ENCODE peak calls at places on chromosomes 7 and 10, in five cellular contexts. Y is breast epithelium; R is M059J; T is pancreas; Z is stimulated activated CD8-positive, alpha-beta memory T cell treated with anti-CD3 and anti-CD28 coated beads, Interleukin-2, amount 100 ng/mL, for 1 hour. N is an unnamed sample.

GRCh38 chr7:19413444-19413965 is 268.3 kb upstream of the FERD3L start:
- DNase-seq in T (no peak), Y (no peak), R (no peak), Z (no peak), N (no peak)

GRCh38 chr7:98210513-98211220 is 572 bp upstream of the BHLHA15 start:
- DNase-seq in Z (no peak), R (no peak), Y (no peak), T (peak; percentile 86), N (no peak)

GRCh38 chr7:44750921-44751571 is 2.4 kb downstream of the ZMIZ2 start:
- DNase-seq in Z (peak; percentile 30), R (peak; percentile 39), Y (no peak), T (no peak), N (no peak)

GRCh38 chr7:115707236-115707635 is 323.3 kb downstream of the TFEC start:
- DNase-seq in Z (no peak), T (no peak), R (peak; percentile 8), Y (no peak), N (peak; percentile 50)

GRCh38 chr10:69855346-69856163 is 53.8 kb downstream of the COL13A1 start:
- DNase-seq in T (no peak), Y (no peak), Z (no peak), R (no peak), N (no peak)

GRCh38 chr7:151247016-151247580 is 1.4 kb downstream of the SMARCD3 start:
- DNase-seq in R (no peak), Y (no peak), T (no peak), Z (no peak), N (no peak)

GRCh38 chr10:18737841-18738240 is 78.6 kb downstream of the ARL5B start:
- DNase-seq in Z (no peak), T (no peak), Y (no peak), R (peak; percentile 83), N (peak; percentile 32)

GRCh38 chr10:29254123-29255046 is 34.5 kb upstream of the LYZL1 start:
- DNase-seq in Y (no peak), Z (no peak), T (no peak), R (peak; percentile 91), N (no peak)

GRCh38 chr10:95430231-95430951 is 130.8 kb downstream of the SORBS1 start:
- DNase-seq in Z (no peak), Y (no peak), T (no peak), R (peak; percentile 61), N (peak; percentile 59)

GRCh38 chr10:96271017-96271815 is at the start of gene BLNK:
- DNase-seq in Z (no peak), Y (peak; percentile 67), T (peak; percentile 70), R (no peak), N (no peak)

GRCh38 chr7:4386190-4386589 is 295.9 kb upstream of the FOXK1 start:
- DNase-seq in T (no peak), Y (no peak), Z (no peak), R (no peak), N (no peak)

GRCh38 chr10:45555789-45556188 is 116.8 kb downstream of the ZFAND4 start:
- DNase-seq in R (no peak), T (no peak), Y (no peak), Z (no peak), N (no peak)

GRCh38 chr7:97421307-97421905 is 303.9 kb downstream of the SDHAF3 start:
- DNase-seq in R (no peak), Z (no peak), T (no peak), Y (no peak), N (no peak)

GRCh38 chr7:750111-750905 is 23.2 kb upstream of the PRKAR1B start:
- DNase-seq in R (no peak), Y (peak; percentile 45), T (peak; percentile 24), Z (no peak), N (no peak)

GRCh38 chr10:73414230-73414981 is 548 bp upstream of the ANXA7 start:
- DNase-seq in Y (no peak), R (no peak), Z (no peak), T (no peak), N (no peak)

GRCh38 chr10:71314028-71314693 is 4.9 kb upstream of the SLC29A3 start:
- DNase-seq in R (no peak), Y (no peak), T (peak; percentile 51), Z (peak; percentile 40), N (peak; percentile 58)

GRCh38 chr7:131665021-131665420 is 108.6 kb upstream of the PODXL start:
- DNase-seq in Y (no peak), R (no peak), Z (no peak), T (no peak), N (no peak)

GRCh38 chr10:52314822-52315552 is 906 bp downstream of the DKK1 start:
- DNase-seq in Y (no peak), Z (no peak), T (peak; percentile 57), R (peak; percentile 56), N (peak; percentile 80)

GRCh38 chr10:89301721-89302445 is at the start of gene IFIT2:
- DNase-seq in Y (no peak), R (peak; percentile 81), Z (peak; percentile 6), T (no peak), N (peak; percentile 80)

GRCh38 chr7:1590476-1590875 is 20.6 kb upstream of the PSMG3 start:
- DNase-seq in R (peak; percentile 30), Z (no peak), Y (no peak), T (peak; percentile 27), N (no peak)

GRCh38 chr10:103457896-103458583 is 660 bp downstream of the CALHM1 start:
- DNase-seq in T (no peak), R (no peak), Z (no peak), Y (no peak), N (no peak)